ENCODE peak calls at places on chromosomes 1 and 21, in six cellular contexts. Q is heart left ventricle; W is CD8-positive, alpha-beta T cell; R is neural progenitor cell; G is colonic mucosa; J is heart right ventricle. V is an unnamed sample.

GRCh38 chr1:13792429-13792828 is 92.4 kb downstream of the PRDM2 start:
- DNase-seq in Q (no peak), W (no peak), R (no peak), G (no peak), J (no peak), V (peak; percentile 55)

GRCh38 chr1:81155131-81155530 is 645.6 kb upstream of the ADGRL2 start:
- DNase-seq in Q (no peak), W (no peak), R (no peak), G (no peak), J (no peak), V (no peak)

GRCh38 chr1:65431111-65431705 is 10.7 kb downstream of the LEPR start:
- DNase-seq in Q (no peak), W (no peak), R (peak; percentile 44), G (no peak), J (no peak), V (no peak)

GRCh38 chr1:201267481-201268229 is 15.7 kb upstream of the PKP1 start:
- DNase-seq in Q (no peak), W (no peak), R (no peak), G (peak; percentile 4), J (no peak), V (no peak)

GRCh38 chr1:92826792-92827191 is 5.0 kb upstream of the RPL5 start:
- DNase-seq in Q (no peak), W (no peak), R (no peak), G (no peak), J (no peak), V (no peak)

GRCh38 chr1:231691618-231692259 is 65.1 kb downstream of the DISC1 start:
- DNase-seq in Q (no peak), W (no peak), R (peak; percentile 64), G (no peak), J (peak; percentile 51), V (no peak)

GRCh38 chr21:45336535-45336810 is 48.8 kb upstream of the POFUT2 start:
- DNase-seq in Q (no peak), W (no peak), R (no peak), G (no peak), J (no peak), V (no peak)

GRCh38 chr1:230682882-230683610 is 30.9 kb downstream of the AGT start:
- DNase-seq in Q (no peak), W (no peak), R (no peak), G (no peak), J (no peak), V (no peak)

GRCh38 chr1:22711071-22711470 is 432 bp downstream of the EPHB2 start:
- DNase-seq in Q (no peak), W (no peak), R (peak; percentile 53), G (no peak), J (no peak), V (no peak)

GRCh38 chr1:195097316-195097715 is 1510.9 kb downstream of the KCNT2 start:
- DNase-seq in Q (no peak), W (no peak), R (no peak), G (no peak), J (no peak), V (no peak)
- H3K27ac ChIP-seq in Q (no peak overlapping the region), W (no peak overlapping the region), R (no peak overlapping the region), G (no peak overlapping the region), J (no peak overlapping the region), V (no peak overlapping the region)

DNA sequence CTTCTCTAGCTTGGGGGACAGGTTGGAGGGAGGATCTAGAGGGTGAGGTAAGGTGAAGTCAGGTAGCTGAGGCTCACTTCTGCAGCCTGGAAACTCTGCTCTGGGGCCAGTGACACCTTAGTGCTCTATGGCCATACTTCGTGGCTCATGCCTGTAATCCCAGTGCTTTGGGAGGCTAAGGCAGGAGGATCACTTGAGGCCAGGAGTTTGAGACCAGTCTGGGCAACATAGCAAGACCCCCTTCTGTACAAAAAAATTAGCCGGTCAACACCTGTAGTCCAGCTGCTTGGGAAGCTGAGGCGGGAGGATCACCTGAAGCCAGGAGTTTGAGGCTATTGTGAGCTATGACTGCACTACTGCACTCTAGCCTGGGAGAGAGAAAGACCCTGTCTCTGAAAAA is 5.8 kb downstream of the LMNA start:
- DNase-seq in Q (no peak), W (no peak), R (no peak), G (no peak), J (no peak), V (no peak)
- H3K4me1 ChIP-seq in Q (peaks cover 89% of the 10 kb centered on the region), W (peaks cover 19% of the 10 kb centered on the region), R (peaks cover 29% of the 10 kb centered on the region), G (peaks cover 56% of the 10 kb centered on the region), J (peaks cover 93% of the 10 kb centered on the region), V (peaks cover 63% of the 10 kb centered on the region)

DNA sequence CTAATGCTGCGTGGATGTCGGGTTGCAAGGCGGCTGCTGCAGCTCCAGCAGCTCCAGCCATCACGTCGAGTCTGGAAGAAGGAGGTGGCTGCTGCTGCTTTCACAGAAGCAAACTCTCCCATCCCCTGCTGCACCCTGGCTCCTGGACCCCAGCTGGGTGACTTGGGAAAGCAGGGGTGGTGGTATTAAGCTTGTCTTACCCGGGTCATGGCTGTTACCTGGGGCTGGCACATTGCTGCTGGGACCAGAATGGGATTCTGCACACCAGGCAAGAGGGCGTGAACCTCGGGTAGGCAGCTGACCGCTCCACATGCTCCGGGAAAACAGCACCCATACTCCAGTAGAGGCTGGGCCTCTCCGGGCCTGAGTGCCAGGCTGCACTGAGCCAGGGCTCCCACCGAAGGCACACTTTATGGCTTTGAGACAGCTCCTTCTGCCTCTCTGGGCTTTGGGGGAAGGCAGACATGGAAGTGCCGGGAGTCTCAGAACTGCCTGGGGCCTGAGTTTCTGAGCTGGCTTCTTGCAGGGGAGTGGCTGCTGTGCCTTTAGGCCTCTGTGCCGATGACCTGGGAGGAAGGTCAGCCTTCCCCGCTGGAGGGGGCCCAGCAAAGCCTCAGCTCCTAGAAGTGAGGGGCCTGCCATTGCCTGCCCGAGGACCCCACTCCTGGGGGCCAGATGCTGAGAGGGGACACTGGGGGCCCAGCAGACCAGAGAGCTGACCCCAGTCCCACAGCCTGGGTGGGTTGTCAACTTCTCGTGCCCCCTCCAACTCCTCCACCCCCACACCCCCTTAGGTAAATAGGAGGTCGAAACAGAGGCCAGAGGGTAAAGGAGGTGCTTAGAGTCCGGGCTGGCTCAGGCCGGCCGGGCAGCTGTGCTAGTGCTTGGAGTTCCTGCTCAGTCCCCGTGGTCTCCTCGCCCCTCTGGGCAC is 1.3 kb downstream of the SMIM1 start:
- DNase-seq in Q (no peak), W (no peak), R (no peak), G (no peak), J (no peak), V (no peak)
- H3K4me3 ChIP-seq in Q (no peak overlapping the region), W (no peak overlapping the region), R (no peak overlapping the region), G (peak overlapping the region; percentile 56), J (no peak overlapping the region), V (no peak overlapping the region)

DNA sequence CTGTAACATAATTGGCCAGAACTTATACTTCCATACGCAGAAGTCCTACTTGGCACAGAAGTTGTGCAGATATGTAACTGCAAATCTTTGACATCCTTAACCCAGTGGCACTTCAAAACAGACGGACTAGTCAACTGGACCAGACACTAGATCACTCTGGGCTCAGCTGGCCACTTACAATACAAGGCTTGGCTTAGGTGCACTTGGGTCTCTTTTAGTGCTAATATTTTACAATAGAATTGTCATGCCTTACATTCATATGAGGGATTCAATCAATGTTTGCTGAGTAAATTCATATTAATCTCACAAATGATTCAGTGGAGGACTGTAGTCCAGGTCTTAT is 20.1 kb downstream of the XKR8 start:
- DNase-seq in Q (no peak), W (no peak), R (no peak), G (no peak), J (no peak), V (no peak)
- H3K27ac ChIP-seq in Q (peak overlapping the region; percentile 53), W (no peak overlapping the region), R (no peak overlapping the region), G (no peak overlapping the region), J (no peak overlapping the region), V (no peak overlapping the region)

GRCh38 chr1:18020021-18020817 is 87.4 kb upstream of the IGSF21 start:
- DNase-seq in Q (no peak), W (no peak), R (no peak), G (no peak), J (no peak), V (no peak)
- H3K4me1 ChIP-seq in Q (no peaks in the 10 kb centered on the region), W (no peaks in the 10 kb centered on the region), R (peaks cover 5% of the 10 kb centered on the region), G (no peaks in the 10 kb centered on the region), J (no peaks in the 10 kb centered on the region), V (no peaks in the 10 kb centered on the region)